ENCODE peak calls at places on chromosomes 6 and 20, in seven cellular contexts. E is ovary, A is GM12878, F is sigmoid colon, L is tibial nerve, Z is HepG2, S is K562. P is an unnamed sample. For H3K27me3 and H3K36me3, the result is how much of the 10 kb centered on the place peaks cover.

GRCh38 chr6:145829102-145829501 is 14.5 kb upstream of the FBXO30 start:
- DNase-seq in E (no peak), A (no peak), F (no peak), L (no peak), Z (no peak), S (no peak), P (no peak)

GRCh38 chr6:108170607-108171290 is 4.9 kb downstream of the NR2E1 start:
- DNase-seq in E (no peak), A (no peak), F (no peak), L (no peak), Z (no peak), S (no peak), P (no peak)

GRCh38 chr6:118501816-118502568 is 46.1 kb upstream of the PLN start:
- DNase-seq in E (no peak), A (no peak), F (no peak), L (no peak), Z (no peak), S (peak), P (no peak)

GRCh38 chr6:155448823-155449789 is 6.5 kb downstream of the NOX3 start:
- DNase-seq in E (no peak), A (no peak), F (no peak), L (no peak), Z (no peak), S (peak), P (no peak)

GRCh38 chr6:105372862-105373182 is 30.1 kb downstream of the PREP start:
- DNase-seq in E (no peak), A (no peak), F (no peak), L (no peak), Z (no peak), S (no peak), P (no peak)

GRCh38 chr6:31525932-31526591 is 2.7 kb upstream of the MCCD1 start:
- DNase-seq in E (no peak), A (no peak), F (no peak), L (no peak), Z (no peak), S (peak), P (no peak)

GRCh38 chr6:72425003-72425681 is 196.7 kb upstream of the KCNQ5 start:
- DNase-seq in E (no peak), A (no peak), F (no peak), L (no peak), Z (no peak), S (no peak), P (no peak)

GRCh38 chr6:98039876-98040605 is 757.0 kb upstream of the MMS22L start:
- DNase-seq in E (no peak), A (no peak), F (no peak), L (no peak), Z (no peak), S (no peak), P (no peak)

GRCh38 chr6:142297996-142298753 is 3.6 kb upstream of the ADGRG6 start:
- DNase-seq in E (no peak), A (no peak), F (no peak), L (no peak), Z (peak), S (no peak), P (no peak)

GRCh38 chr6:137202078-137202477 is 17.1 kb downstream of the IFNGR1 start:
- DNase-seq in E (no peak), A (no peak), F (no peak), L (no peak), Z (no peak), S (no peak), P (no peak)

GRCh38 chr20:63658749-63659187 is 656 bp downstream of the RTEL1 start:
- DNase-seq in E (no peak), A (no peak), F (no peak), L (no peak), Z (no peak), S (peak), P (no peak)

GRCh38 chr6:157877149-157877548 is 54.1 kb downstream of the SNX9 start:
- DNase-seq in E (no peak), A (no peak), F (no peak), L (no peak), Z (no peak), S (no peak), P (no peak)

GRCh38 chr6:44606976-44607375 is 219.5 kb downstream of the CDC5L start:
- DNase-seq in E (no peak), A (no peak), F (no peak), L (no peak), Z (no peak), S (no peak), P (no peak)

GRCh38 chr6:162952343-162952871 is 224.6 kb downstream of the PACRG start:
- DNase-seq in E (no peak), A (no peak), F (no peak), L (no peak), Z (no peak), S (no peak), P (no peak)

GRCh38 chr6:24821860-24822444 is 23.2 kb upstream of the ARMH2 start:
- DNase-seq in E (no peak), A (no peak), F (no peak), L (no peak), Z (no peak), S (no peak), P (no peak)

GRCh38 chr20:46324960-46325703 is 16.8 kb upstream of the CDH22 start:
- DNase-seq in E (no peak), A (no peak), F (no peak), L (no peak), Z (peak), S (peak), P (no peak)

GRCh38 chr20:33540427-33540826 is 50.5 kb downstream of the CBFA2T2 start:
- DNase-seq in E (no peak), A (no peak), F (no peak), L (no peak), Z (no peak), S (no peak), P (no peak)

GRCh38 chr6:122028933-122029332 is 370.5 kb upstream of the HSF2 start:
- DNase-seq in E (no peak), A (no peak), F (no peak), L (no peak), Z (no peak), S (no peak), P (no peak)

GRCh38 chr6:156955494-156956183 is 178.5 kb downstream of the ARID1B start:
- DNase-seq in E (no peak), A (no peak), F (peak), L (no peak), Z (no peak), S (no peak), P (no peak)

GRCh38 chr20:49747707-49748524 is 34.2 kb upstream of the B4GALT5 start:
- DNase-seq in E (peak), A (no peak), F (peak), L (peak), Z (peak), S (peak), P (peak)

GRCh38 chr20:1933465-1933870 is 38.3 kb downstream of the SIRPA start:
- DNase-seq in E (peak), A (no peak), F (peak), L (no peak), Z (no peak), S (no peak), P (peak)

GRCh38 chr20:10654630-10655029 is 19.2 kb downstream of the JAG1 start:
- DNase-seq in E (no peak), A (peak), F (no peak), L (no peak), Z (no peak), S (no peak), P (peak)

GRCh38 chr6:36671687-36672375 is 6.7 kb upstream of the CDKN1A start:
- DNase-seq in E (no peak), A (no peak), F (no peak), L (no peak), Z (peak), S (no peak), P (no peak)

GRCh38 chr20:35871311-35871771 is 83.0 kb downstream of the SCAND1 start:
- DNase-seq in E (peak), A (no peak), F (peak), L (peak), Z (no peak), S (peak), P (no peak)

GRCh38 chr20:55354700-55355099 is 650.6 kb downstream of the CBLN4 start:
- DNase-seq in E (no peak), A (no peak), F (no peak), L (no peak), Z (no peak), S (no peak), P (no peak)

GRCh38 chr20:2172305-2173175 is 70.9 kb downstream of the STK35 start:
- DNase-seq in E (peak), A (peak), F (peak), L (peak), Z (peak), S (peak), P (peak)

GRCh38 chr6:28597924-28598323 is 72.2 kb downstream of the GPX5 start:
- DNase-seq in E (no peak), A (no peak), F (no peak), L (no peak), Z (peak), S (no peak), P (no peak)

GRCh38 chr6:13766201-13766634 is 48.1 kb downstream of the MCUR1 start:
- DNase-seq in E (no peak), A (no peak), F (peak), L (no peak), Z (no peak), S (no peak), P (no peak)

GRCh38 chr6:42029062-42029685 is 21.1 kb upstream of the TAF8 start:
- DNase-seq in E (no peak), A (no peak), F (no peak), L (no peak), Z (no peak), S (no peak), P (no peak)

GRCh38 chr20:48066256-48066655 is 281.0 kb upstream of the SULF2 start:
- DNase-seq in E (no peak), A (no peak), F (no peak), L (no peak), Z (no peak), S (no peak), P (no peak)

GRCh38 chr6:111866857-111867256 is 6.4 kb downstream of the FYN start:
- DNase-seq in E (no peak), A (no peak), F (no peak), L (no peak), Z (no peak), S (no peak), P (no peak)

GRCh38 chr6:27889275-27889627 is 22.9 kb downstream of the OR2B2 start:
- DNase-seq in E (no peak), A (no peak), F (no peak), L (no peak), Z (no peak), S (peak), P (no peak)

GRCh38 chr20:6731951-6732580 is 35.4 kb upstream of the BMP2 start:
- DNase-seq in E (peak), A (no peak), F (peak), L (peak), Z (no peak), S (no peak), P (no peak)

GRCh38 chr20:46799781-46800180 is 90.3 kb downstream of the SLC2A10 start:
- DNase-seq in E (no peak), A (no peak), F (no peak), L (no peak), Z (no peak), S (no peak), P (peak)

GRCh38 chr20:19285424-19285823 is 73.0 kb downstream of the SLC24A3 start:
- DNase-seq in E (no peak), A (no peak), F (no peak), L (no peak), Z (no peak), S (no peak), P (no peak)

GRCh38 chr20:19284400-19285178 is 72.1 kb downstream of the SLC24A3 start:
- DNase-seq in E (no peak), A (no peak), F (peak), L (no peak), Z (no peak), S (no peak), P (no peak)

GRCh38 chr20:19288061-19288460 is 75.6 kb downstream of the SLC24A3 start:
- DNase-seq in E (no peak), A (no peak), F (no peak), L (no peak), Z (no peak), S (no peak), P (no peak)

GRCh38 chr20:19288636-19289035 is 76.2 kb downstream of the SLC24A3 start:
- DNase-seq in E (no peak), A (no peak), F (no peak), L (no peak), Z (no peak), S (no peak), P (no peak)

GRCh38 chr20:19283503-19283902 is 71.1 kb downstream of the SLC24A3 start:
- DNase-seq in E (no peak), A (no peak), F (no peak), L (no peak), Z (no peak), S (no peak), P (no peak)
- H3K27me3 ChIP-seq in E (under half), A (under half), F (under half), L (under half), Z (under half), S (under half), P (under half)

GRCh38 chr6:143675946-143676345 is 1.8 kb upstream of the PHACTR2 start:
- DNase-seq in E (no peak), A (no peak), F (no peak), L (no peak), Z (peak), S (no peak), P (no peak)
- TF ChIP-seq EP300 in E (no peak), A (no peak), F (no peak), L (no peak), Z (no peak), S (no peak), P (no peak)

GRCh38 chr6:84002226-84002625 is 31.3 kb upstream of the MRAP2 start:
- DNase-seq in E (no peak), A (no peak), F (no peak), L (no peak), Z (no peak), S (no peak), P (no peak)
- H3K36me3 ChIP-seq in E (under half), A (under half), F (under half), L (under half), Z (under half), S (under half), P (under half)

GRCh38 chr20:32358632-32358882 is 426 bp downstream of the ASXL1 start:
- DNase-seq in E (no peak), A (no peak), F (no peak), L (no peak), Z (no peak), S (no peak), P (no peak)

GRCh38 chr20:32358883-32359632 is 927 bp downstream of the ASXL1 start:
- DNase-seq in E (peak), A (no peak), F (peak), L (peak), Z (peak), S (peak), P (peak)

GRCh38 chr20:32359633-32360332 is 1.7 kb downstream of the ASXL1 start:
- DNase-seq in E (no peak), A (no peak), F (no peak), L (no peak), Z (no peak), S (peak), P (no peak)

GRCh38 chr20:32356935-32357868 is 929 bp upstream of the ASXL1 start:
- DNase-seq in E (no peak), A (peak), F (no peak), L (no peak), Z (peak), S (peak), P (no peak)

DNA sequence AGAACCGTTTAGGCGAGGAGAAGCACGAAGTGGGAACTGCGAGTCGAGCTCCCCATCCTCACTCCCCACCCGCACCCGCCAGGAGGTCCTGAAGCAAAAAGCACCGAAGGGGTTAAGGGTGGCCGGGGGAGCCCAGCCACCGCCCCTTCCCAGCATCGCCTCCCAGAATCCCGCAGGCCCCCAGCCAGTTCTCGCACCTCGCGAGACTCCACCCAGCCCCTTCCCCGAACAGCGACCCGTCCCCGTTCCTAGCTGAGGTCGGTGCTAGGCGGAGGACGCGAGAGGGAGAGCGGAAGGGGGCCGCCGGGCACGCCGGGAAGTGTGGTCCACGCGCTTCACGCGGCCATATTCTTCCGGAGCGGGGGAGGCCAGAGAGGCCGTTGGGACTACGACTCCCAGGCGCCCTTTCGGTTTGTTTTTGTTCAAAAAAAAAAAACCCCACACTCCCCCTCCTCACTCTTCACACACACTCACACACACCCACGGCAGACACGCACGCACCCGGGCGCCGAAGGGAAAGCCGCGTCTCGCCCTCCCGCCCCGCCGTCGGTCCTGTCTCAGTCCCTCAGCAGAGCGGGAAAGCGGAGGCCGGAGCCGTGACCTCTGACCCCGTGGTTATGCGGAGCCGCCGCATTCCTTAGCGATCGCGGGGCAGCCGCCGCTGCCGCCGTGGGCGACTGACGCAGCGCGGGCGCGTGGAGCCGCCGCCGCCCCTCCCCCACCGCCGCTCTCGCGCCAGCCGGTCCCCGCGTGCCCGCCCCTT is at the start of gene ASXL1:
- DNase-seq in E (peak), A (peak), F (peak), L (peak), Z (peak), S (peak), P (peak)
- H3K27me3 ChIP-seq in E (under half), A (under half), F (under half), L (under half), Z (under half), S (under half), P (under half)

GRCh38 chr6:136016228-136017225 is 165.0 kb downstream of the PDE7B start:
- DNase-seq in E (no peak), A (no peak), F (no peak), L (no peak), Z (no peak), S (no peak), P (no peak)
- TF ChIP-seq EP300 in E (no peak), A (no peak), F (no peak), L (no peak), Z (no peak), S (no peak), P (no peak)

GRCh38 chr6:63689421-63689820 is 53.8 kb downstream of the PHF3 start:
- DNase-seq in E (no peak), A (no peak), F (no peak), L (no peak), Z (no peak), S (no peak), P (no peak)

GRCh38 chr6:63683071-63683603 is 47.5 kb downstream of the PHF3 start:
- DNase-seq in E (no peak), A (no peak), F (no peak), L (no peak), Z (no peak), S (no peak), P (no peak)

GRCh38 chr6:63690210-63690609 is 54.6 kb downstream of the PHF3 start:
- DNase-seq in E (no peak), A (no peak), F (no peak), L (no peak), Z (no peak), S (no peak), P (no peak)

DNA sequence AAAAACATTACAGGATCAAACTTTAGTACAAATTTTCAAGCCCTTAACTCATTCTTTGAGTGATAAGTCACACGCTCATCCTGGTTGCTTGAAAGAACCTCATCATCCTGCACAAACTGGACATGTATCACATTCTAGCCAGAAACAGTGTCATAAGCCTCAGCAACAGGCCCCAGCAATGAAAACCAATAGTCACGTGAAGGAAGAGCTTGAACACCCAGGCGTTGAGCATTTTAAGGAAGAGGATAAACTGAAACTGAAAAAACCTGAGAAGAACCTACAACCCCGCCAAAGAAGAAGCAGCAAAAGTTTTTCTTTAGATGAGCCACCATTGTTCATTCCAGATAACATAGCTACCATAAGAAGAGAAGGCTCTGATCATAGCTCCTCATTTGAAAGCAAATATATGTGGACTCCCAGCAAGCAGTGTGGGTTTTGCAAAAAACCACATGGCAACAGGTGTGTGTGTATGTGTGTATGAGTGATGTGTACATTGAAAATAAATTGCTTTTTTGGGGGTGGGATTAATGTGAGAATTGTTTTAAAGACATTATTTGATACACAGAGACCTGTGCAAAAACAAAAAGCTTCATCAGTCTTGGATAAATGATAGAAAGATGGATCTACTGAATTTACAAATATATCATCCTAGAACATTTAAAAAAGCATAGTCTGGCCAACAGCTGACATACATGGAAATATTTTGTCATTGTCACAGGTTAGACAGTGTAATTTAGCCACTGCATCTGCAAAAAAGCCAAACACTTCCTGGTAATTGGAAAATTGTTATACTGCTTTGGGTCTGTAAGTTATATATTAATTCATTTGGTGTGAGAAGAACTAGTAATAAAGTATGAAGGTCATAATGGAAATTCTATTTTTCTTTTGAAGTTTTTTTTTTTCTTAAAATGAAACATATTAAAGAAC is 50.1 kb downstream of the PHF3 start:
- DNase-seq in E (no peak), A (peak), F (no peak), L (no peak), Z (no peak), S (no peak), P (no peak)
- H3K36me3 ChIP-seq in E (under half), A (under half), F (under half), L (under half), Z (under half), S (under half), P (under half)

P was measured in suprapubic skin.